ENCODE peak calls at places on chromosomes 3 and 15, in four cellular contexts. S, E, G and V are unnamed samples.

GRCh38 chr15:34993413-34993812 is 5.3 kb upstream of the ZNF770 start:
- DNase-seq in S (peak), E (no peak), G (no peak), V (no peak)

GRCh38 chr3:9970020-9970652 is 16.5 kb downstream of the EMC3 start:
- DNase-seq in S (peak), E (no peak), G (no peak), V (no peak)

GRCh38 chr15:49888341-49888693 is 230.7 kb downstream of the ATP8B4 start:
- DNase-seq in S (no peak), E (no peak), G (no peak), V (no peak)

GRCh38 chr3:70947584-70947983 is 635.1 kb upstream of the MDFIC2 start:
- DNase-seq in S (no peak), E (no peak), G (no peak), V (no peak)

GRCh38 chr15:94053626-94054025 is 177.7 kb upstream of the MCTP2 start:
- DNase-seq in S (no peak), E (no peak), G (no peak), V (no peak)

GRCh38 chr3:181292984-181293383 is 303.4 kb upstream of the DNAJC19 start:
- DNase-seq in S (peak), E (no peak), G (no peak), V (no peak)

GRCh38 chr3:23867400-23867799 is 49.4 kb downstream of the NKIRAS1 start:
- DNase-seq in S (peak), E (no peak), G (no peak), V (no peak)

GRCh38 chr3:146374146-146374545 is 95.2 kb downstream of the PLSCR2 start:
- DNase-seq in S (peak), E (no peak), G (no peak), V (no peak)

GRCh38 chr3:152621006-152621868 is 213.7 kb upstream of the P2RY1 start:
- DNase-seq in S (no peak), E (no peak), G (no peak), V (no peak)

GRCh38 chr3:72115307-72115706 is 330.4 kb upstream of the PROK2 start:
- DNase-seq in S (no peak), E (no peak), G (no peak), V (no peak)

GRCh38 chr3:61560452-61561373 is 658 bp upstream of the PTPRG start:
- DNase-seq in S (no peak), E (no peak), G (no peak), V (no peak)

GRCh38 chr3:158368271-158368670 is 202.7 kb upstream of the MLF1 start:
- DNase-seq in S (no peak), E (no peak), G (no peak), V (no peak)

GRCh38 chr3:30775070-30775469 is 119.4 kb downstream of the GADL1 start:
- DNase-seq in S (peak), E (no peak), G (no peak), V (no peak)

GRCh38 chr3:127684871-127685707 is 12.3 kb downstream of the ABTB1 start:
- DNase-seq in S (no peak), E (no peak), G (no peak), V (no peak)

GRCh38 chr3:134608957-134609525 is 41.8 kb downstream of the KY start:
- DNase-seq in S (no peak), E (no peak), G (no peak), V (no peak)

GRCh38 chr15:60682115-60682514 is 203.2 kb upstream of the ICE2 start:
- DNase-seq in S (no peak), E (no peak), G (no peak), V (no peak)

GRCh38 chr3:128994173-128994512 is 267 bp upstream of the CFAP92 start:
- DNase-seq in S (no peak), E (no peak), G (no peak), V (no peak)

GRCh38 chr3:31777887-31778286 is 203.2 kb downstream of the OSBPL10 start:
- DNase-seq in S (peak), E (no peak), G (no peak), V (no peak)

GRCh38 chr15:44261007-44261706 is 27.4 kb upstream of the GOLM2 start:
- DNase-seq in S (peak), E (no peak), G (no peak), V (no peak)

GRCh38 chr3:65958216-65958615 is 80.5 kb downstream of the MAGI1 start:
- DNase-seq in S (peak), E (no peak), G (no peak), V (no peak)

GRCh38 chr3:176916777-176917176 is 280.5 kb downstream of the TBL1XR1 start:
- DNase-seq in S (peak), E (no peak), G (no peak), V (no peak)

GRCh38 chr3:57808961-57809608 is 53.0 kb downstream of the SLMAP start:
- DNase-seq in S (no peak), E (no peak), G (no peak), V (no peak)

GRCh38 chr3:34012102-34012461 is 213.7 kb downstream of the PDCD6IP start:
- DNase-seq in S (peak), E (no peak), G (peak), V (no peak)

GRCh38 chr15:45199136-45199810 is 11.5 kb upstream of the SHF start:
- DNase-seq in S (peak), E (peak), G (peak), V (no peak)

GRCh38 chr3:43016513-43016865 is 37.4 kb downstream of the GASK1A start:
- DNase-seq in S (no peak), E (no peak), G (no peak), V (peak)

GRCh38 chr15:55586808-55587207 is 1.3 kb downstream of the PYGO1 start:
- DNase-seq in S (no peak), E (no peak), G (no peak), V (no peak)

GRCh38 chr3:17290894-17291293 is 406.1 kb downstream of the PLCL2 start:
- DNase-seq in S (peak), E (no peak), G (no peak), V (no peak)

DNA sequence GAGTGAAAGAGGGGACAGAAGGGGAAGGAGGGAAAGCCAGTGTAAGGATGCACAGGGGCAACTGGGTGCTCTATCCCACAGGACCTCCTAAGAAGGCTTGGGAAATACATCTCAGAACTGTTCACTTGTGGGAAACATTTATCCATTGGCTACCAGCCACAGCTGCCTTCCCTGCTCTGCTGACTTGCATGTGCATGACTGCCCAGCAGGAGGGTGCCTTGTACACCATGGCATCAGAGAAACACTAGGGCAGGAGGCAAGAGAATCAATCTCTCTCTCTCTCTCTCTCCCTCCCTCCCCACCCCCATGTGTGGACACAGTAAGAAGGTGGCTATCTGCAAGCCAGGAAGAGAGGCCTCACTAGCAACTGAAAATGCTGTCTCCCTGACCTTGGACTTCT is 62.9 kb upstream of the ZBTB38 start:
- DNase-seq in S (peak), E (no peak), G (no peak), V (no peak)
- TF ChIP-seq CTCF in S (no peak), E (no peak), G (no peak), V (no peak)

DNA sequence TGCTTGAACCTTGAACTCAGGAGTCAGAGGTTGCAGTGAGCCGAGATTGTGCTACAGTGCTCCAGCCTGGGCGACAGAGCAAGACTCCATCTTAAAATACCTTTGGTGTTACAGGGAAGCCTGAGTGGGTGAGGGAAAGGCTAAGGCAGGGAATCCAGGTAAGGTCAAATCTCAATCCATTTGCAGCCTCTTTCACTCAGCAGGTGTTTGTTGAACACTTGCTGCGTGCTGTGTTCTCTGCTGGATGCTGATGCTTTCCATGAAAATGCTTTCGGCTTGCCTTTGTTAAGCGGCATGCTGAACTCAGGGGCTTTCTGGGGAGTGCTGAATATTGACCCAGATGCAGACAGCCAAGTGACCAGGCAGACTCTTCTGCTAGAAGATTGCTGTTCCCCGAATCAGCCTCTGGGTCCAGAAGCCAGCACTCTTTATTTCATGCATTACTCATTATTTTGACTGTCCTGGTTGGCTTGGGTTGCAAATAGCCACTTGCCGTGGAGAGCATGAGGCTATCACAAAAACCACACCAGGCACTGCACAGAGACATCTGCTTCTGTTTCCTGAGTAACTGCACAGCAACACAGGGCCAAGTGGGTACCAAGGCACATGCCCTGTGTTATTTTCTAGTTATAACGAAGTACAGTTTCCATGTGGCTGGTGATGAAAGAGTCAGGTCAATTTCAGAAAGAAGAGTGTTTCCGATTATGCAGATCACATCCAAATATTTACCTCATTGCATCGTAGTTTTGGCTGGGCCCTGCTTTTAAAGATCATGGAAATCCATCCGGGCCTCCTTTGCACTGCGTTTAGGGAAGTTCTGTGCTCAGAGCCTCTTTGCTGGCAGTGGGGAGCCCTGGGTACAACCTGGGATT is 88.5 kb downstream of the THSD4 start:
- DNase-seq in S (no peak), E (no peak), G (no peak), V (no peak)
- TF ChIP-seq CTCF in S (no peak), E (no peak), G (no peak), V (no peak)

GRCh38 chr3:39327746-39328349 is 1.7 kb upstream of the CCR8 start:
- DNase-seq in S (no peak), E (no peak), G (no peak), V (no peak)

GRCh38 chr3:39325223-39325622 is 4.3 kb upstream of the CCR8 start:
- DNase-seq in S (no peak), E (no peak), G (no peak), V (no peak)

GRCh38 chr3:39327053-39327745 is 2.3 kb upstream of the CCR8 start:
- DNase-seq in S (no peak), E (no peak), G (no peak), V (no peak)

GRCh38 chr3:39319249-39319648 is 10.3 kb upstream of the CCR8 start:
- DNase-seq in S (no peak), E (no peak), G (no peak), V (no peak)

GRCh38 chr3:39323454-39323853 is 6.1 kb upstream of the CCR8 start:
- DNase-seq in S (no peak), E (no peak), G (no peak), V (no peak)
- TF ChIP-seq CTCF in S (no peak), E (no peak), G (no peak), V (no peak)

GRCh38 chr15:57377478-57377847 is 1.2 kb downstream of the CGNL1 start:
- DNase-seq in S (peak), E (no peak), G (no peak), V (no peak)
- TF ChIP-seq CTCF in S (peak), E (no peak), G (no peak), V (no peak)

DNA sequence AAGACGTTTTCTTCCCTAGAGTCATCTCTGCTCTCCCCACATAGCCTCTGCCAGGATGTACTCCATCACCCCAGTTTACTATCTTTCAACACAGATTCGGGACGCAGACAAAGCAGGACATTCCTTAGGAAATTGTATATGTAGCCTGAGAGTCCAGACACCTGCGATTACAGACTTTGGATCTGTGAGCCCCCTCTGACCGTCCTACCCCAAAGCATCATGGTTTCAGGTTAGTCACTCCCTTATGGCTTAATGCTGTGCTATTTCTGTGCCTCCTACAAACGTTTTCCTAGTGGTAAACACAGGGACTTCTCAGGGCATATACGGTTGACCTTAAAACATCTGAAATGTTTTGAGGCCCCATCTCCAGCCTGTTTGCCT is 234.0 kb upstream of the BHLHE40 start:
- DNase-seq in S (no peak), E (no peak), G (no peak), V (no peak)
- TF ChIP-seq CTCF in S (no peak), E (no peak), G (no peak), V (no peak)

GRCh38 chr3:195123196-195123805 is 147.7 kb downstream of the XXYLT1 start:
- DNase-seq in S (no peak), E (no peak), G (no peak), V (no peak)
- TF ChIP-seq CTCF in S (no peak), E (no peak), G (no peak), V (no peak)